ENCODE peak calls at places on chromosomes 3 and 15, in five cellular contexts. One of them, this sample, is unnamed.
A peak's percentile ranks its signal among the peaks of the same experiment; 100 is the strongest.

GRCh38 chr3:24086597-24087369 is 141.7 kb downstream of the NR1D2 start:
- DNase-seq in K562: no peak
- DNase-seq in H1: no peak
- DNase-seq in HCT116: no peak
- DNase-seq in HepG2: peak; percentile 16
- DNase-seq in this sample: no peak

GRCh38 chr3:179268400-179269051 is 17.6 kb upstream of the KCNMB3 start:
- DNase-seq in HepG2: no peak
- DNase-seq in HCT116: no peak
- DNase-seq in K562: peak; percentile 77
- DNase-seq in H1: no peak
- DNase-seq in this sample: peak; percentile 50

GRCh38 chr3:122074621-122075265 is 19.6 kb downstream of the CD86 start:
- DNase-seq in K562: no peak
- DNase-seq in HepG2: no peak
- DNase-seq in H1: no peak
- DNase-seq in HCT116: no peak
- DNase-seq in this sample: no peak

GRCh38 chr3:53196575-53197407 is 35.8 kb downstream of the PRKCD start:
- DNase-seq in HCT116: peak; percentile 83
- DNase-seq in H1: no peak
- DNase-seq in HepG2: peak; percentile 72
- DNase-seq in K562: peak; percentile 87
- DNase-seq in this sample: peak; percentile 23

GRCh38 chr15:92158426-92158825 is 235.3 kb upstream of the ST8SIA2 start:
- DNase-seq in HepG2: no peak
- DNase-seq in H1: peak; percentile 43
- DNase-seq in HCT116: peak; percentile 82
- DNase-seq in K562: peak; percentile 3
- DNase-seq in this sample: no peak

GRCh38 chr3:182784542-182784941 is 8.8 kb upstream of the ATP11B start:
- DNase-seq in HepG2: no peak
- DNase-seq in H1: no peak
- DNase-seq in K562: peak; percentile 70
- DNase-seq in HCT116: no peak
- DNase-seq in this sample: no peak

GRCh38 chr3:125186800-125187598 is 25.5 kb downstream of the SLC12A8 start:
- DNase-seq in K562: no peak
- DNase-seq in H1: peak; percentile 52
- DNase-seq in HepG2: no peak
- DNase-seq in HCT116: no peak
- DNase-seq in this sample: no peak

GRCh38 chr15:78341057-78341763 is 1.1 kb downstream of the CRABP1 start:
- DNase-seq in H1: peak; percentile 76
- DNase-seq in HepG2: no peak
- DNase-seq in K562: no peak
- DNase-seq in HCT116: no peak
- DNase-seq in this sample: no peak

GRCh38 chr3:25648107-25648535 is 16.6 kb downstream of the TOP2B start:
- DNase-seq in HCT116: peak; percentile 77
- DNase-seq in HepG2: peak; percentile 77
- DNase-seq in K562: peak; percentile 87
- DNase-seq in H1: peak; percentile 94
- DNase-seq in this sample: peak; percentile 86

GRCh38 chr3:97857401-97857800 is 35.6 kb downstream of the CRYBG3 start:
- DNase-seq in H1: no peak
- DNase-seq in HepG2: no peak
- DNase-seq in K562: no peak
- DNase-seq in HCT116: no peak
- DNase-seq in this sample: no peak
- H3K4me1 ChIP-seq in H1: no peaks in the 10 kb centered on the region
- H3K4me1 ChIP-seq in HepG2: no peaks in the 10 kb centered on the region
- H3K4me1 ChIP-seq in K562: no peaks in the 10 kb centered on the region
- H3K4me1 ChIP-seq in HCT116: no peaks in the 10 kb centered on the region
- H3K4me1 ChIP-seq in this sample: no peaks in the 10 kb centered on the region

GRCh38 chr3:71784914-71785593 is at the start of gene PROK2:
- DNase-seq in H1: peak; percentile 70
- DNase-seq in HepG2: no peak
- DNase-seq in K562: no peak
- DNase-seq in HCT116: no peak
- DNase-seq in this sample: no peak
- TF ChIP-seq EZH2 in H1: peak; percentile 85
- TF ChIP-seq EZH2 in HepG2: no peak
- TF ChIP-seq EZH2 in K562: no peak
- TF ChIP-seq EZH2 in HCT116: no peak
- TF ChIP-seq EZH2 in this sample: peak; percentile 87

GRCh38 chr3:120148187-120148954 is 54.1 kb upstream of the GSK3B start:
- DNase-seq in H1: no peak
- DNase-seq in K562: no peak
- DNase-seq in HCT116: no peak
- DNase-seq in HepG2: no peak
- DNase-seq in this sample: no peak
- TF ChIP-seq POLR2A in H1: no peak
- TF ChIP-seq POLR2A in K562: no peak
- TF ChIP-seq POLR2A in HCT116: no peak
- TF ChIP-seq POLR2A in HepG2: no peak
- TF ChIP-seq POLR2A in this sample: no peak

GRCh38 chr15:85563731-85564130 is 183.3 kb downstream of the AKAP13 start:
- DNase-seq in HCT116: no peak
- DNase-seq in H1: no peak
- DNase-seq in HepG2: no peak
- DNase-seq in K562: no peak
- DNase-seq in this sample: no peak
- H3K4me1 ChIP-seq in HCT116: no peaks in the 10 kb centered on the region
- H3K4me1 ChIP-seq in H1: peaks cover 2% of the 10 kb centered on the region
- H3K4me1 ChIP-seq in HepG2: peaks cover 12% of the 10 kb centered on the region
- H3K4me1 ChIP-seq in K562: no peaks in the 10 kb centered on the region
- H3K4me1 ChIP-seq in this sample: no peaks in the 10 kb centered on the region

GRCh38 chr15:74128785-74129350 is 1.5 kb upstream of the ISLR2 start:
- DNase-seq in K562: no peak
- DNase-seq in HCT116: no peak
- DNase-seq in H1: peak; percentile 73
- DNase-seq in HepG2: no peak
- DNase-seq in this sample: no peak
- TF ChIP-seq EZH2 in K562: no peak
- TF ChIP-seq EZH2 in HCT116: no peak
- TF ChIP-seq EZH2 in H1: peak; percentile 90
- TF ChIP-seq EZH2 in HepG2: no peak
- TF ChIP-seq EZH2 in this sample: peak; percentile 72

This sample was measured in endothelial cell of umbilical vein.